ENCODE peak calls at places on chromosomes 1 and 21, in nine cellular contexts. N is body of pancreas, I is mammary epithelial cell, Q is tibial artery, X is K562, J is kidney epithelial cell, P is fibroblast of lung, Z is PC-3, Y is small intestine. R is an unnamed sample.

GRCh38 chr1:247448107-247448778 is 9.7 kb downstream of the OR2B11 start:
- DNase-seq in I (peak; percentile 31), Y (peak; percentile 47), N (peak; percentile 71), X (peak; percentile 63), J (peak; percentile 12), Z (peak; percentile 71), P (peak; percentile 63), Q (no peak), R (peak; percentile 69)

GRCh38 chr1:177252877-177253276 is 82.1 kb downstream of the BRINP2 start:
- DNase-seq in N (no peak), P (no peak), J (no peak), X (no peak), Z (no peak), I (no peak), Y (no peak), Q (no peak), R (no peak)

GRCh38 chr1:218718977-218719376 is 373.8 kb downstream of the TGFB2 start:
- DNase-seq in X (no peak), Y (no peak), I (no peak), Q (no peak), P (peak; percentile 96), Z (no peak), J (no peak), N (no peak), R (peak; percentile 57)

GRCh38 chr1:155307247-155307740 is 1.4 kb upstream of the FDPS start:
- DNase-seq in Q (no peak), N (no peak), Y (no peak), Z (peak; percentile 46), X (no peak), P (peak; percentile 69), J (no peak), I (peak; percentile 16), R (peak; percentile 40)

GRCh38 chr1:50368179-50369007 is 54.9 kb downstream of the DMRTA2 start:
- DNase-seq in Q (no peak), P (peak; percentile 17), I (peak; percentile 21), N (peak; percentile 63), X (peak; percentile 77), Y (peak; percentile 29), J (no peak), Z (peak; percentile 23), R (peak; percentile 61)

GRCh38 chr1:201346337-201346939 is 31.0 kb downstream of the TNNT2 start:
- DNase-seq in Z (peak; percentile 98), P (peak; percentile 67), N (peak; percentile 53), X (peak; percentile 59), Y (peak; percentile 64), J (no peak), Q (no peak), I (peak; percentile 70), R (peak; percentile 72)

GRCh38 chr1:98051065-98051675 is 130.3 kb upstream of the DPYD start:
- DNase-seq in X (peak; percentile 29), J (no peak), Z (peak; percentile 94), Q (peak; percentile 70), I (peak; percentile 62), N (peak; percentile 80), Y (peak; percentile 77), P (peak; percentile 86), R (peak; percentile 90)

GRCh38 chr1:51666463-51666862 is 49.6 kb downstream of the OSBPL9 start:
- DNase-seq in Q (peak; percentile 44), X (no peak), J (no peak), N (no peak), Z (no peak), P (peak; percentile 61), I (no peak), Y (no peak), R (no peak)

GRCh38 chr21:46128106-46128982 is 27.0 kb downstream of the FTCD start:
- DNase-seq in I (no peak), P (peak; percentile 30), X (no peak), J (no peak), Y (no peak), Z (no peak), Q (peak; percentile 20), N (no peak), R (no peak)

GRCh38 chr1:1305300-1306069 is 2.2 kb downstream of the ACAP3 start:
- DNase-seq in Q (peak; percentile 77), X (peak; percentile 85), I (peak; percentile 73), J (peak; percentile 35), P (peak; percentile 80), Z (peak; percentile 80), N (peak; percentile 53), Y (peak; percentile 83), R (peak; percentile 87)

GRCh38 chr1:35049116-35049515 is 17.4 kb upstream of the ZMYM6 start:
- DNase-seq in X (no peak), N (no peak), Y (no peak), P (no peak), Z (no peak), I (no peak), Q (no peak), J (no peak), R (peak; percentile 12)

GRCh38 chr1:31259746-31260145 is 20.1 kb upstream of the NKAIN1 start:
- DNase-seq in I (no peak), P (no peak), J (no peak), N (no peak), Z (no peak), Y (no peak), Q (no peak), X (no peak), R (no peak)

GRCh38 chr1:47972864-47973437 is 24.2 kb downstream of the TRABD2B start:
- DNase-seq in Y (no peak), P (no peak), Q (no peak), X (peak; percentile 29), I (no peak), J (no peak), Z (no peak), N (no peak), R (no peak)

GRCh38 chr21:26964379-26964778 is 2.5 kb downstream of the ADAMTS5 start:
- DNase-seq in Q (peak; percentile 69), I (no peak), Z (no peak), J (peak; percentile 70), Y (no peak), N (peak; percentile 11), P (peak; percentile 44), X (no peak), R (no peak)
- H3K4me3 ChIP-seq in Q (peak overlapping the region; percentile 62), I (no peak overlapping the region), Z (no peak overlapping the region), J (peak overlapping the region; percentile 80), Y (no peak overlapping the region), N (no peak overlapping the region), P (peak overlapping the region; percentile 74), X (no peak overlapping the region), R (peak overlapping the region; percentile 96)

DNA sequence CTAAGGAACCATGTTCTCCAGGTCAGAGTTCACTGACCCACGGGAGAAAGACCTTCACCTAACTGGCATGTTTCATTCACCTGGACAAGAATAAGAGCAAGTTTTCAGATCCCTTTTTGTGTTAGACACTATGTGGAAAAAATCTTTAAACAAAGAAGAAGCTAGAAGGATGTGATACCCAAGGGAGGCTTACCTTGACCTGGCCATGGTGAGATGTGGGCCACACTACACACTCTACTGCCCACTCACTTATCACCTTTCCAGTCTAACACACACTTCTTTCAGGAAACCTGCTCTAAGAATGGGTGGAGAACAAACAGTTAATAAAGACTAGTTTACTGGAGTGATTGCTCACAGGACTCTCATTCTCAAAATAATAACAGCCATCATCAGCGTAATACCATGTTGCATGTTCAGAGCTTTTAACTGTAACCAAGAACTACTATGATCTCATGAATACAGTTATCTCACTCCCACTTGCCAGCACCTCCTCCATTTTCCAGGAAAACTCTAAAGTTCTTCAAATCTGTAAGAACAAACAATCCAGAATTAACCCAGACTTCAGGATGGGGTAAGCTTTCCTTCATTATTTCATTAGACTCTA is 1.4 kb downstream of the RGS8 start:
- DNase-seq in X (no peak), N (no peak), P (no peak), Y (no peak), Z (no peak), J (no peak), Q (no peak), I (no peak), R (no peak)
- H3K36me3 ChIP-seq in X (no peaks in the 10 kb centered on the region), N (no peaks in the 10 kb centered on the region), P (no peaks in the 10 kb centered on the region), Y (no peaks in the 10 kb centered on the region), Z (no peaks in the 10 kb centered on the region), J (no peaks in the 10 kb centered on the region), Q (no peaks in the 10 kb centered on the region), I (no peaks in the 10 kb centered on the region), R (no peaks in the 10 kb centered on the region)

GRCh38 chr21:38351961-38352521 is 95.2 kb downstream of the KCNJ15 start:
- DNase-seq in J (peak; percentile 90), X (no peak), Z (peak; percentile 67), I (peak; percentile 69), N (no peak), P (peak; percentile 77), Y (no peak), Q (no peak), R (peak; percentile 72)

GRCh38 chr21:38352536-38353219 is 95.9 kb downstream of the KCNJ15 start:
- DNase-seq in N (peak; percentile 72), X (peak; percentile 72), Y (peak; percentile 11), I (peak; percentile 69), Z (peak; percentile 86), J (peak; percentile 47), P (peak; percentile 77), Q (peak; percentile 74), R (peak; percentile 86)

GRCh38 chr21:38350681-38351080 is 93.9 kb downstream of the KCNJ15 start:
- DNase-seq in Q (no peak), N (no peak), Z (no peak), J (no peak), Y (no peak), P (no peak), I (no peak), X (no peak), R (no peak)

GRCh38 chr21:38349111-38349746 is 92.4 kb downstream of the KCNJ15 start:
- DNase-seq in Z (no peak), X (no peak), N (no peak), P (no peak), Q (no peak), J (peak; percentile 92), I (no peak), Y (no peak), R (peak; percentile 47)

GRCh38 chr21:38351176-38351959 is 94.6 kb downstream of the KCNJ15 start:
- DNase-seq in P (no peak), J (no peak), X (no peak), I (no peak), N (no peak), Y (no peak), Z (no peak), Q (no peak), R (no peak)
- H3K4me3 ChIP-seq in P (no peak overlapping the region), J (no peak overlapping the region), X (no peak overlapping the region), I (no peak overlapping the region), N (no peak overlapping the region), Y (no peak overlapping the region), Z (no peak overlapping the region), Q (no peak overlapping the region), R (no peak overlapping the region)

GRCh38 chr1:151577173-151577572 is 34.7 kb upstream of the SNX27 start:
- DNase-seq in P (no peak), I (no peak), J (no peak), Z (no peak), N (no peak), Q (no peak), Y (no peak), X (no peak), R (no peak)

GRCh38 chr1:151579436-151580225 is 32.2 kb upstream of the SNX27 start:
- DNase-seq in N (no peak), Q (no peak), J (no peak), I (peak; percentile 78), Y (no peak), X (no peak), P (peak; percentile 43), Z (peak; percentile 79), R (no peak)

GRCh38 chr1:151578941-151579340 is 32.9 kb upstream of the SNX27 start:
- DNase-seq in J (no peak), I (no peak), Q (no peak), Y (no peak), Z (peak; percentile 43), X (no peak), N (no peak), P (no peak), R (no peak)

GRCh38 chr1:151570819-151571218 is 30.7 kb downstream of the TUFT1 start:
- DNase-seq in Q (no peak), N (peak; percentile 72), Z (no peak), Y (no peak), X (no peak), J (no peak), I (peak; percentile 56), P (no peak), R (no peak)

GRCh38 chr1:151574575-151575529 is 34.7 kb downstream of the TUFT1 start:
- DNase-seq in J (no peak), Y (no peak), P (peak; percentile 88), Q (no peak), Z (peak; percentile 95), I (peak; percentile 60), N (no peak), X (peak; percentile 84), R (peak; percentile 55)
- H3K36me3 ChIP-seq in J (peaks cover 7% of the 10 kb centered on the region), Y (peaks cover 16% of the 10 kb centered on the region), P (peaks cover 4% of the 10 kb centered on the region), Q (peaks cover 59% of the 10 kb centered on the region), Z (peaks cover 40% of the 10 kb centered on the region), I (peaks cover 5% of the 10 kb centered on the region), N (no peaks in the 10 kb centered on the region), X (no peaks in the 10 kb centered on the region), R (peaks cover 7% of the 10 kb centered on the region)

R was measured in adipocyte.